ENCODE peak calls at places on chromosomes 13 and 19, in nine cellular contexts. A, S, I, X, K, N, Z, M and U are unnamed samples.

GRCh38 chr13:29935309-29935981 is 85.0 kb upstream of the UBL3 start:
- DNase-seq in X (no peak), I (no peak), M (peak), S (no peak), A (no peak), Z (no peak), K (no peak), N (no peak), U (no peak)

GRCh38 chr19:38792250-38793111 is 3.5 kb downstream of the LGALS7B start:
- DNase-seq in N (no peak), A (peak), X (peak), Z (no peak), I (no peak), K (no peak), S (peak), M (no peak), U (no peak)

GRCh38 chr13:113548778-113549621 is 35.6 kb upstream of the TFDP1 start:
- DNase-seq in S (no peak), M (no peak), I (peak), A (no peak), X (peak), N (no peak), Z (no peak), K (no peak), U (no peak)

GRCh38 chr13:47288546-47288945 is 391.7 kb upstream of the HTR2A start:
- DNase-seq in M (no peak), N (no peak), S (no peak), Z (peak), X (no peak), I (no peak), A (no peak), K (no peak), U (no peak)

GRCh38 chr19:9431475-9431874 is 3.9 kb downstream of the ZNF266 start:
- DNase-seq in K (no peak), A (no peak), N (no peak), M (peak), S (no peak), I (no peak), X (peak), Z (no peak), U (peak)

GRCh38 chr13:89695343-89696257 is 1651.9 kb upstream of the MIR17HG start:
- DNase-seq in X (peak), A (no peak), N (no peak), M (no peak), K (no peak), I (peak), Z (peak), S (peak), U (peak)

GRCh38 chr19:44908836-44909201 is 3.2 kb downstream of the APOE start:
- DNase-seq in N (no peak), K (no peak), M (no peak), Z (no peak), I (no peak), S (no peak), X (no peak), A (no peak), U (no peak)

GRCh38 chr19:58558066-58558622 is at the start of gene UBE2M:
- DNase-seq in A (peak), X (peak), I (peak), N (no peak), S (peak), Z (peak), K (peak), M (peak), U (no peak)

GRCh38 chr13:105804561-105805190 is 730.8 kb downstream of the EFNB2 start:
- DNase-seq in M (no peak), A (no peak), Z (peak), K (no peak), N (no peak), X (no peak), S (peak), I (peak), U (peak)

GRCh38 chr13:49641810-49642291 is 13.5 kb downstream of the ARL11 start:
- DNase-seq in X (no peak), S (peak), K (no peak), I (peak), A (peak), Z (peak), N (no peak), M (no peak), U (peak)

GRCh38 chr19:28166025-28166424 is 1046.9 kb downstream of the UQCRFS1 start:
- DNase-seq in N (no peak), M (no peak), I (no peak), X (peak), S (no peak), K (no peak), A (no peak), Z (no peak), U (no peak)

GRCh38 chr13:63853816-63854215 is 2438.2 kb upstream of the PCDH20 start:
- DNase-seq in X (no peak), M (no peak), I (no peak), S (no peak), A (no peak), N (no peak), K (no peak), Z (no peak), U (no peak)

GRCh38 chr13:41985788-41986508 is 25.0 kb upstream of the VWA8 start:
- DNase-seq in A (no peak), N (peak), M (no peak), I (peak), Z (peak), S (no peak), K (no peak), X (no peak), U (peak)

GRCh38 chr13:43132228-43132627 is 108.8 kb downstream of the DNAJC15 start:
- DNase-seq in N (peak), M (no peak), Z (peak), I (peak), X (peak), K (no peak), S (peak), A (no peak), U (peak)
- TF ChIP-seq CTCF in N (peak), M (peak), Z (peak), I (peak), X (peak), K (no peak), S (peak), A (peak), U (peak)

GRCh38 chr19:3606174-3606689 is 443 bp downstream of the TBXA2R start:
- DNase-seq in Z (no peak), M (no peak), X (peak), N (no peak), S (no peak), K (no peak), I (no peak), A (no peak), U (no peak)

GRCh38 chr19:3605361-3605760 is 1.3 kb downstream of the TBXA2R start:
- DNase-seq in Z (no peak), X (peak), M (no peak), S (no peak), N (no peak), K (no peak), I (no peak), A (no peak), U (no peak)

GRCh38 chr19:3605770-3606169 is 905 bp downstream of the TBXA2R start:
- DNase-seq in N (no peak), K (no peak), I (peak), Z (no peak), M (no peak), S (no peak), X (no peak), A (no peak), U (no peak)

GRCh38 chr19:3604227-3604986 is 2.3 kb downstream of the TBXA2R start:
- DNase-seq in X (no peak), A (no peak), I (no peak), N (no peak), K (no peak), S (no peak), Z (no peak), M (no peak), U (no peak)

GRCh38 chr19:3604987-3605343 is 1.7 kb downstream of the TBXA2R start:
- DNase-seq in N (no peak), I (no peak), K (no peak), A (no peak), Z (no peak), M (no peak), S (no peak), X (no peak), U (no peak)
- H3K4me3 ChIP-seq in N (no peak), I (no peak), K (no peak), A (peak), Z (no peak), M (no peak), S (no peak), X (no peak), U (no peak)

GRCh38 chr19:13229246-13229645 is 79.0 kb downstream of the IER2 start:
- DNase-seq in Z (no peak), X (no peak), M (no peak), K (no peak), S (no peak), A (no peak), N (no peak), I (no peak), U (no peak)

GRCh38 chr19:13231663-13232062 is 81.5 kb downstream of the IER2 start:
- DNase-seq in M (no peak), X (no peak), I (peak), A (no peak), N (no peak), S (no peak), K (no peak), Z (no peak), U (peak)

GRCh38 chr19:13225973-13226865 is 76.0 kb downstream of the IER2 start:
- DNase-seq in I (no peak), N (no peak), Z (no peak), A (no peak), S (no peak), M (no peak), X (peak), K (no peak), U (no peak)

GRCh38 chr19:13226983-13227382 is 76.8 kb downstream of the IER2 start:
- DNase-seq in N (no peak), S (no peak), K (no peak), M (no peak), A (no peak), Z (no peak), X (peak), I (no peak), U (no peak)

DNA sequence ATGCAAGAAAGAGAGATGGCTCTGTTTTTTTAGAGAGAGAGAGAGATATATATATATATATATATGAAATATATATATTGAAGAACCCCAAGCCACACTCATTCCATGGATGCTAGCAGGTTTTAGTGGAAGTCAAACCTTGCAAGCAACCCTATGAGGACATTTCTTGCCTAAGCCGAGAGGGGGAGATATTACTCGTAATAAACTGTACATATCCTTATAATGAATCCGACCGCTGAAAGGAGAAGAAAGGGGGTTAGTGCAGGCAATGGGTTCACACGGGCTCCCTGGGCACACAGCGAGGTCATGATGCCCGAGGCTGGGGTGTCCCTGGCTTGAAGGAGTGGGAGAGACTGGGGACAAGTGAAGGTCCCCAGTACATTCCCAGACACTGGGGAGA is 78.3 kb downstream of the IER2 start:
- DNase-seq in A (no peak), I (no peak), S (no peak), Z (no peak), K (no peak), X (no peak), N (no peak), M (no peak), U (no peak)
- TF ChIP-seq CTCF in A (no peak), I (peak), S (no peak), Z (no peak), K (no peak), X (no peak), N (peak), M (no peak), U (no peak)

GRCh38 chr19:33723512-33723911 is 73.2 kb upstream of the KCTD15 start:
- DNase-seq in Z (no peak), K (no peak), A (no peak), S (no peak), I (no peak), N (no peak), X (no peak), M (no peak), U (no peak)
- H3K4me3 ChIP-seq in Z (no peak), K (no peak), A (no peak), S (no peak), I (no peak), N (no peak), X (no peak), M (no peak), U (no peak)

GRCh38 chr19:40726279-40726678 is 9.4 kb downstream of the ITPKC start:
- DNase-seq in X (no peak), S (no peak), N (peak), K (no peak), I (no peak), M (no peak), Z (no peak), A (no peak), U (no peak)
- TF ChIP-seq CTCF in X (no peak), S (no peak), N (no peak), K (no peak), I (no peak), M (no peak), Z (no peak), A (no peak), U (no peak)

GRCh38 chr19:54792814-54793213 is 10.6 kb upstream of the KIR2DL4 start:
- DNase-seq in X (no peak), A (no peak), I (no peak), N (no peak), M (no peak), S (no peak), Z (no peak), K (no peak), U (no peak)
- H3K4me3 ChIP-seq in X (no peak), A (peak), I (no peak), N (peak), M (no peak), S (no peak), Z (no peak), K (no peak), U (no peak)

GRCh38 chr13:79003989-79004550 is 345.1 kb upstream of the OBI1 start:
- DNase-seq in Z (no peak), I (no peak), M (no peak), N (no peak), S (no peak), X (no peak), K (no peak), A (no peak), U (no peak)
- TF ChIP-seq CTCF in Z (no peak), I (no peak), M (no peak), N (no peak), S (no peak), X (no peak), K (no peak), A (no peak), U (no peak)

GRCh38 chr19:50416815-50417137 is 2.0 kb upstream of the SPIB start:
- DNase-seq in I (no peak), K (no peak), Z (no peak), A (no peak), M (no peak), S (no peak), N (no peak), X (no peak), U (no peak)

GRCh38 chr19:50415661-50416033 is 3.1 kb upstream of the SPIB start:
- DNase-seq in S (no peak), I (no peak), X (no peak), A (no peak), K (no peak), Z (no peak), M (no peak), N (no peak), U (no peak)

GRCh38 chr19:50416034-50416814 is 2.5 kb upstream of the SPIB start:
- DNase-seq in K (no peak), Z (no peak), M (no peak), A (no peak), S (no peak), I (no peak), N (no peak), X (no peak), U (no peak)

GRCh38 chr19:50413531-50413930 is 5.2 kb upstream of the SPIB start:
- DNase-seq in S (no peak), X (no peak), N (no peak), M (no peak), Z (no peak), K (no peak), A (no peak), I (no peak), U (no peak)

GRCh38 chr19:50414850-50415660 is 3.7 kb upstream of the SPIB start:
- DNase-seq in S (peak), M (peak), K (peak), I (peak), X (peak), A (peak), N (no peak), Z (peak), U (peak)
- H3K4me3 ChIP-seq in S (no peak), M (no peak), K (no peak), I (no peak), X (no peak), A (no peak), N (no peak), Z (no peak), U (no peak)

GRCh38 chr13:78596701-78597550 is 6.4 kb downstream of the POU4F1 start:
- DNase-seq in A (no peak), X (peak), M (no peak), Z (no peak), S (no peak), K (no peak), I (no peak), N (no peak), U (no peak)
- TF ChIP-seq CTCF in A (no peak), X (no peak), M (no peak), Z (no peak), S (no peak), K (no peak), I (no peak), N (no peak), U (no peak)